ENCODE peak calls at places on chromosomes 1 and 21, in eight cellular contexts. One of them, this sample, is unnamed.
A peak's percentile ranks its signal among the peaks of the same experiment; 100 is the strongest.

GRCh38 chr1:44545961-44546360 is 128.3 kb downstream of the TMEM53 start:
- DNase-seq in psoas muscle: no peak
- DNase-seq in Caki2: no peak
- DNase-seq in hepatocyte: peak; percentile 51
- DNase-seq in activated T-helper 1 cell treated with Interleukin-2 at 50 U/mL for 16 hours: no peak
- DNase-seq in cardiac fibroblast: no peak
- DNase-seq in T follicular helper cell: no peak
- DNase-seq in endothelial cell: no peak
- DNase-seq in this sample: no peak

GRCh38 chr1:59230622-59231021 is 66.3 kb upstream of the FGGY start:
- DNase-seq in Caki2: no peak
- DNase-seq in activated T-helper 1 cell treated with Interleukin-2 at 50 U/mL for 16 hours: no peak
- DNase-seq in T follicular helper cell: no peak
- DNase-seq in hepatocyte: no peak
- DNase-seq in cardiac fibroblast: no peak
- DNase-seq in endothelial cell: no peak
- DNase-seq in psoas muscle: no peak
- DNase-seq in this sample: no peak

GRCh38 chr1:36665478-36666080 is 182.9 kb upstream of the CSF3R start:
- DNase-seq in psoas muscle: no peak
- DNase-seq in Caki2: no peak
- DNase-seq in hepatocyte: no peak
- DNase-seq in cardiac fibroblast: no peak
- DNase-seq in T follicular helper cell: no peak
- DNase-seq in endothelial cell: no peak
- DNase-seq in activated T-helper 1 cell treated with Interleukin-2 at 50 U/mL for 16 hours: no peak
- DNase-seq in this sample: no peak

GRCh38 chr1:182370532-182370931 is 21.1 kb downstream of the GLUL start:
- DNase-seq in Caki2: no peak
- DNase-seq in T follicular helper cell: no peak
- DNase-seq in cardiac fibroblast: no peak
- DNase-seq in hepatocyte: no peak
- DNase-seq in activated T-helper 1 cell treated with Interleukin-2 at 50 U/mL for 16 hours: no peak
- DNase-seq in endothelial cell: no peak
- DNase-seq in psoas muscle: no peak
- DNase-seq in this sample: no peak

GRCh38 chr1:193960499-193960898 is 774.1 kb upstream of the B3GALT2 start:
- DNase-seq in T follicular helper cell: no peak
- DNase-seq in psoas muscle: no peak
- DNase-seq in cardiac fibroblast: no peak
- DNase-seq in endothelial cell: no peak
- DNase-seq in Caki2: no peak
- DNase-seq in hepatocyte: no peak
- DNase-seq in activated T-helper 1 cell treated with Interleukin-2 at 50 U/mL for 16 hours: no peak
- DNase-seq in this sample: no peak

GRCh38 chr1:56387071-56387747 is 192.2 kb downstream of the PLPP3 start:
- DNase-seq in activated T-helper 1 cell treated with Interleukin-2 at 50 U/mL for 16 hours: no peak
- DNase-seq in cardiac fibroblast: no peak
- DNase-seq in T follicular helper cell: no peak
- DNase-seq in endothelial cell: no peak
- DNase-seq in Caki2: no peak
- DNase-seq in psoas muscle: no peak
- DNase-seq in hepatocyte: no peak
- DNase-seq in this sample: no peak

GRCh38 chr1:54475357-54476230 is 69.4 kb upstream of the SSBP3 start:
- DNase-seq in Caki2: no peak
- DNase-seq in T follicular helper cell: peak; percentile 48
- DNase-seq in activated T-helper 1 cell treated with Interleukin-2 at 50 U/mL for 16 hours: peak; percentile 31
- DNase-seq in cardiac fibroblast: no peak
- DNase-seq in psoas muscle: no peak
- DNase-seq in endothelial cell: no peak
- DNase-seq in hepatocyte: peak; percentile 30
- DNase-seq in this sample: no peak

GRCh38 chr1:22876359-22877111 is 96.1 kb downstream of the LACTBL1 start:
- DNase-seq in Caki2: no peak
- DNase-seq in activated T-helper 1 cell treated with Interleukin-2 at 50 U/mL for 16 hours: no peak
- DNase-seq in T follicular helper cell: no peak
- DNase-seq in hepatocyte: peak; percentile 48
- DNase-seq in cardiac fibroblast: peak; percentile 82
- DNase-seq in endothelial cell: peak; percentile 20
- DNase-seq in psoas muscle: peak; percentile 40
- DNase-seq in this sample: no peak

GRCh38 chr21:20943476-20944085 is 54.6 kb upstream of the NCAM2 start:
- DNase-seq in T follicular helper cell: no peak
- DNase-seq in cardiac fibroblast: no peak
- DNase-seq in activated T-helper 1 cell treated with Interleukin-2 at 50 U/mL for 16 hours: no peak
- DNase-seq in hepatocyte: no peak
- DNase-seq in psoas muscle: no peak
- DNase-seq in endothelial cell: no peak
- DNase-seq in Caki2: no peak
- DNase-seq in this sample: no peak